ENCODE peak calls at places on chromosomes 11 and 22, in ten cellular contexts. F, N, J, C, G, Y, V, W, Q and K are unnamed samples.

GRCh38 chr11:26971961-26972360 is 22.0 kb upstream of the FIBIN start:
- DNase-seq in F (no peak), N (no peak), J (peak), C (no peak), G (no peak), Y (no peak), V (no peak), W (no peak), Q (no peak), K (no peak)

GRCh38 chr11:74366576-74366975 is 31.7 kb downstream of the PGM2L1 start:
- DNase-seq in F (no peak), N (no peak), J (peak), C (peak), G (peak), Y (no peak), V (no peak), W (peak), Q (no peak), K (peak)

GRCh38 chr11:19628018-19628417 is 84.6 kb upstream of the NAV2 start:
- DNase-seq in F (peak), N (no peak), J (peak), C (peak), G (no peak), Y (no peak), V (peak), W (peak), Q (peak), K (peak)

GRCh38 chr11:8503872-8504491 is 90.0 kb downstream of the STK33 start:
- DNase-seq in F (no peak), N (no peak), J (no peak), C (no peak), G (no peak), Y (no peak), V (no peak), W (no peak), Q (no peak), K (no peak)

GRCh38 chr22:39634530-39635399 is 64.2 kb downstream of the CACNA1I start:
- DNase-seq in F (no peak), N (peak), J (peak), C (peak), G (peak), Y (no peak), V (no peak), W (peak), Q (no peak), K (peak)

GRCh38 chr22:41574847-41575381 is 14.1 kb downstream of the CSDC2 start:
- DNase-seq in F (peak), N (no peak), J (peak), C (no peak), G (no peak), Y (no peak), V (no peak), W (no peak), Q (peak), K (no peak)

GRCh38 chr22:47143249-47143938 is 380.9 kb downstream of the TBC1D22A start:
- DNase-seq in F (no peak), N (no peak), J (no peak), C (no peak), G (no peak), Y (no peak), V (peak), W (no peak), Q (no peak), K (no peak)

GRCh38 chr22:46187862-46188261 is 37.5 kb downstream of the PPARA start:
- DNase-seq in F (no peak), N (no peak), J (no peak), C (no peak), G (peak), Y (no peak), V (no peak), W (no peak), Q (no peak), K (no peak)

GRCh38 chr11:58786693-58787092 is 55.0 kb upstream of the GLYAT start:
- DNase-seq in F (no peak), N (no peak), J (no peak), C (no peak), G (no peak), Y (no peak), V (no peak), W (no peak), Q (no peak), K (no peak)

GRCh38 chr11:15617126-15617525 is 502.4 kb downstream of the INSC start:
- DNase-seq in F (no peak), N (no peak), J (no peak), C (no peak), G (no peak), Y (no peak), V (no peak), W (no peak), Q (no peak), K (no peak)

GRCh38 chr11:86481399-86481798 is 106.7 kb downstream of the CCDC81 start:
- DNase-seq in F (no peak), N (no peak), J (no peak), C (no peak), G (no peak), Y (no peak), V (no peak), W (no peak), Q (no peak), K (no peak)

GRCh38 chr11:73001615-73002014 is 140.5 kb downstream of the FCHSD2 start:
- DNase-seq in F (no peak), N (no peak), J (peak), C (peak), G (no peak), Y (no peak), V (peak), W (peak), Q (no peak), K (peak)

GRCh38 chr11:64186205-64187165 is 514 bp downstream of the STIP1 start:
- DNase-seq in F (no peak), N (no peak), J (no peak), C (peak), G (no peak), Y (no peak), V (peak), W (no peak), Q (no peak), K (no peak)

GRCh38 chr22:20531404-20532181 is 24.2 kb downstream of the MED15 start:
- DNase-seq in F (peak), N (no peak), J (peak), C (peak), G (no peak), Y (peak), V (peak), W (peak), Q (peak), K (peak)

GRCh38 chr11:115409691-115410220 is 94.5 kb downstream of the CADM1 start:
- DNase-seq in F (no peak), N (peak), J (no peak), C (no peak), G (no peak), Y (no peak), V (no peak), W (no peak), Q (no peak), K (no peak)

GRCh38 chr11:94658386-94658785 is 91.2 kb downstream of the PIWIL4 start:
- DNase-seq in F (no peak), N (no peak), J (no peak), C (no peak), G (no peak), Y (no peak), V (no peak), W (no peak), Q (peak), K (no peak)

GRCh38 chr11:74783241-74783871 is 34.7 kb downstream of the RNF169 start:
- DNase-seq in F (no peak), N (no peak), J (peak), C (peak), G (no peak), Y (no peak), V (no peak), W (peak), Q (no peak), K (peak)

GRCh38 chr11:124517314-124517713 is 26.1 kb downstream of the OR8B12 start:
- DNase-seq in F (no peak), N (no peak), J (no peak), C (no peak), G (no peak), Y (no peak), V (no peak), W (no peak), Q (no peak), K (no peak)

GRCh38 chr22:50674606-50675552 is 2.3 kb downstream of the SHANK3 start:
- DNase-seq in F (no peak), N (no peak), J (peak), C (no peak), G (no peak), Y (peak), V (peak), W (no peak), Q (no peak), K (no peak)

GRCh38 chr22:37396488-37397084 is 30.7 kb downstream of the ELFN2 start:
- DNase-seq in F (no peak), N (no peak), J (no peak), C (no peak), G (no peak), Y (no peak), V (no peak), W (no peak), Q (no peak), K (no peak)

GRCh38 chr11:95093548-95093947 is 3.9 kb downstream of the ENDOD1 start:
- DNase-seq in F (no peak), N (no peak), J (no peak), C (no peak), G (no peak), Y (no peak), V (no peak), W (no peak), Q (no peak), K (no peak)

GRCh38 chr11:8383627-8384026 is 119.9 kb upstream of the LMO1 start:
- DNase-seq in F (no peak), N (no peak), J (no peak), C (no peak), G (no peak), Y (no peak), V (no peak), W (no peak), Q (no peak), K (no peak)

GRCh38 chr11:124920870-124921609 is 2.0 kb downstream of the HEPN1 start:
- DNase-seq in F (peak), N (no peak), J (peak), C (peak), G (no peak), Y (peak), V (peak), W (peak), Q (peak), K (no peak)

GRCh38 chr22:32839776-32840571 is 38.5 kb downstream of the TIMP3 start:
- DNase-seq in F (no peak), N (no peak), J (no peak), C (peak), G (peak), Y (no peak), V (no peak), W (peak), Q (no peak), K (no peak)

GRCh38 chr11:100849009-100849913 is 162.2 kb downstream of the ARHGAP42 start:
- DNase-seq in F (no peak), N (peak), J (peak), C (peak), G (peak), Y (no peak), V (no peak), W (peak), Q (no peak), K (peak)

GRCh38 chr11:114011443-114011842 is 36.5 kb downstream of the HTR3A start:
- DNase-seq in F (no peak), N (no peak), J (no peak), C (no peak), G (no peak), Y (no peak), V (no peak), W (no peak), Q (no peak), K (no peak)

GRCh38 chr22:36548606-36549005 is 19.6 kb upstream of the EIF3D start:
- DNase-seq in F (peak), N (no peak), J (peak), C (no peak), G (no peak), Y (no peak), V (no peak), W (no peak), Q (peak), K (no peak)

GRCh38 chr11:20337526-20338154 is 25.9 kb upstream of the HTATIP2 start:
- DNase-seq in F (no peak), N (no peak), J (peak), C (peak), G (peak), Y (no peak), V (no peak), W (peak), Q (no peak), K (no peak)

GRCh38 chr11:32438883-32439487 is 3.6 kb upstream of the WT1 start:
- DNase-seq in F (no peak), N (no peak), J (no peak), C (no peak), G (no peak), Y (no peak), V (no peak), W (peak), Q (no peak), K (no peak)

GRCh38 chr22:30240541-30241417 is 5.8 kb downstream of the LIF start:
- DNase-seq in F (no peak), N (no peak), J (peak), C (no peak), G (no peak), Y (no peak), V (no peak), W (no peak), Q (no peak), K (no peak)

GRCh38 chr11:381501-382072 is 12.3 kb downstream of the B4GALNT4 start:
- DNase-seq in F (no peak), N (no peak), J (no peak), C (no peak), G (no peak), Y (no peak), V (no peak), W (no peak), Q (peak), K (no peak)

GRCh38 chr11:103870821-103871309 is 165.6 kb upstream of the DDI1 start:
- DNase-seq in F (peak), N (no peak), J (no peak), C (peak), G (no peak), Y (peak), V (no peak), W (peak), Q (peak), K (peak)

GRCh38 chr11:86785576-86785975 is 14.8 kb upstream of the PRSS23 start:
- DNase-seq in F (no peak), N (no peak), J (peak), C (no peak), G (no peak), Y (no peak), V (no peak), W (no peak), Q (no peak), K (no peak)

GRCh38 chr11:114447892-114448291 is 8.6 kb downstream of the REXO2 start:
- DNase-seq in F (no peak), N (peak), J (peak), C (peak), G (no peak), Y (no peak), V (no peak), W (peak), Q (no peak), K (peak)

GRCh38 chr22:37232140-37232998 is 11.7 kb downstream of the RAC2 start:
- DNase-seq in F (no peak), N (no peak), J (no peak), C (no peak), G (no peak), Y (peak), V (no peak), W (no peak), Q (no peak), K (no peak)

GRCh38 chr11:130992788-130993187 is 76.5 kb upstream of the SNX19 start:
- DNase-seq in F (no peak), N (no peak), J (no peak), C (no peak), G (no peak), Y (no peak), V (no peak), W (no peak), Q (no peak), K (no peak)

GRCh38 chr11:5597953-5598352 is 1.5 kb downstream of the TRIM6 start:
- DNase-seq in F (no peak), N (no peak), J (no peak), C (no peak), G (no peak), Y (no peak), V (no peak), W (no peak), Q (no peak), K (no peak)
- H3K4me3 ChIP-seq in F (no peak), N (no peak), J (peak), C (peak), G (peak), Y (no peak), V (no peak), W (no peak), Q (no peak), K (no peak)

DNA sequence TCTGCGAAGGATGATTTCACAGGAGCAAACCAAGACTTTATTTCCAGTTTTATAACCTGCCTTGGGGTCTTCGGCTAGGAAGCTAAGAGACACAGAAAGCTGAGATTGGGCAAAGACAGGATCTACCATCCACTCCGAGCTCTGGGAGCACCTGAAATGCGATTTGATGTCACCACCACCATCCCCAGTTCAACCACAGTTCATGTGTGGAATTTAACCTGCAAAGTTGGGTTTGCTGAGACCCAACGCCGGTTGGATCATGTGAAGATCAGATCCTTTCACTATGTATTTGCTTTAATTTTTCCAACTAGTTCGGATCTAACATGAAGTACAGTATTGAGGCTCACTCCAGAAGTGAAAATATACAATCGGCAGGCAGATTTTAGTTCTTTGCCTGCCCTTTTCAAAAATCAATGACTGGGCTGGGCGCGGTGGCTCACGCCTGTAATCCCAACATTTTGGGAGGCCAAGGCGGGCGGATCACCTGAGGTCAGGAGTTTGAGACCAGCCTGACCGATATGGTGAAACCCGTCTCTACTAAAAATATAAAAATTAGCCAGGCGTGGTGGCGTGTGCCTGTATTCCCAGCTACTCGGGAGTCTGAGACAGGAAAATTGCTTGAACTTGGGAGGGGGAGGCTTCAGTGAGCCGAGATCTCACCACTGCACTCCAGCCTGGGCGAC is 1.4 kb upstream of the C11orf24 start:
- DNase-seq in F (no peak), N (no peak), J (no peak), C (no peak), G (no peak), Y (no peak), V (no peak), W (no peak), Q (no peak), K (no peak)
- H3K4me3 ChIP-seq in F (no peak), N (no peak), J (peak), C (peak), G (peak), Y (peak), V (peak), W (no peak), Q (peak), K (no peak)

GRCh38 chr11:76825726-76826396 is 34.9 kb upstream of the ACER3 start:
- DNase-seq in F (no peak), N (no peak), J (no peak), C (no peak), G (no peak), Y (no peak), V (no peak), W (no peak), Q (no peak), K (no peak)

GRCh38 chr11:76822406-76822805 is 38.3 kb upstream of the ACER3 start:
- DNase-seq in F (no peak), N (no peak), J (no peak), C (no peak), G (no peak), Y (no peak), V (no peak), W (no peak), Q (no peak), K (no peak)

GRCh38 chr11:76824980-76825725 is 35.6 kb upstream of the ACER3 start:
- DNase-seq in F (no peak), N (no peak), J (peak), C (peak), G (no peak), Y (no peak), V (no peak), W (peak), Q (no peak), K (no peak)

GRCh38 chr11:76824083-76824939 is 36.4 kb upstream of the ACER3 start:
- DNase-seq in F (no peak), N (no peak), J (peak), C (peak), G (no peak), Y (no peak), V (no peak), W (peak), Q (no peak), K (no peak)

GRCh38 chr11:76823481-76824028 is 37.2 kb upstream of the ACER3 start:
- DNase-seq in F (peak), N (no peak), J (peak), C (peak), G (peak), Y (no peak), V (no peak), W (peak), Q (no peak), K (no peak)
- H3K4me3 ChIP-seq in F (no peak), N (no peak), J (no peak), C (peak), G (no peak), Y (no peak), V (no peak), W (peak), Q (peak), K (no peak)

GRCh38 chr22:35539487-35539886 is 1.1 kb upstream of the RASD2 start:
- DNase-seq in F (no peak), N (no peak), J (no peak), C (no peak), G (no peak), Y (no peak), V (no peak), W (no peak), Q (no peak), K (no peak)
- H3K4me3 ChIP-seq in F (no peak), N (no peak), J (peak), C (peak), G (peak), Y (peak), V (peak), W (no peak), Q (peak), K (peak)

DNA sequence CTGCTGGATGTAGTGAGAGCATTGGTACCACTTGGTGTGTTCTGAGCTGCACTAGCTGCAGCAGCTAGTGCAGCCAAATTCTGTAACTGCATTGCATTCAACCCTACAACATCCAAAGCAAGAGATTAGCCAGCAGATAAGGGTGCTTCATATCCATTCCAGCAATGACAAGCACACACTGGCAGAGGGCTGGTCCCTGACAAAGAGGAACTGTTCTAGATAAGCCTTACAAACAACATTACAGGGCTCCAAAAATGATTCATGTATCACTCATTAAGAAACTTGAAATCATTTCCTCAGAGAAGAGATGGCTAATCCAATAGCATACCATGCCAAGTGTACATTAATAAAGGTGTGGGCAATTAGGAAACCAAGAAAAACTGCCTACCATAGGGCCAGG is 28.4 kb upstream of the RAPSN start:
- DNase-seq in F (no peak), N (no peak), J (peak), C (peak), G (no peak), Y (no peak), V (no peak), W (peak), Q (no peak), K (no peak)
- H3K4me3 ChIP-seq in F (no peak), N (no peak), J (no peak), C (no peak), G (no peak), Y (no peak), V (no peak), W (no peak), Q (no peak), K (no peak)

DNA sequence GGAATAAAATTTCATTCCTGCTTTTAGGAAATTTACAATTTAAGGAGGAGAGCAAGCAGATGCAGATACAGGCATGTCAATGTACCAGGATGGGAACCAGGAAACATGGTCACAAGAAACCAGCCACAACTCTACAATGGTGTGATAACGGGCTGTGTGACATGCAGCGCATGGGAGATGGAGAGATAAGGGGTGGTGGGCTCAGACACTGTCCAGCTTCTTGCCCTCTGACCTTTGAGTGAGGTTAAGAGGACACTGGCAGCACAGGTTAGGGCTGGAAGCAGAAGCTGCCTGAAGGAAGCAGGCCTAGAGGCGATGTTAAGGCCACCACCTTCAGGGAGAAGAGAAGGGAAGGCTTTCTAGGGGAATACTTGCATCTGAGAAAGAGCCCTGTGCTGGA is 2.3 kb upstream of the SORL1-AS1 start:
- DNase-seq in F (no peak), N (no peak), J (no peak), C (no peak), G (no peak), Y (no peak), V (no peak), W (no peak), Q (no peak), K (no peak)
- H3K4me3 ChIP-seq in F (no peak), N (no peak), J (no peak), C (no peak), G (no peak), Y (peak), V (no peak), W (no peak), Q (no peak), K (no peak)